ENCODE peak calls at places on chromosome 10, in five cellular contexts. V is substantia nigra; K is OCI-LY7; O is activated naive CD8-positive, alpha-beta T cell treated with anti-CD3 and anti-CD28 coated beads for 36 hours; A is anterior cingulate cortex. R is an unnamed sample.

GRCh38 chr10:32065871-32066270 is 9.6 kb upstream of the KIF5B start:
- DNase-seq in V (no peak), K (no peak), O (no peak), A (no peak), R (no peak)

GRCh38 chr10:113643183-113643582 is 20.7 kb downstream of the NRAP start:
- DNase-seq in V (no peak), K (no peak), O (no peak), A (no peak), R (no peak)

GRCh38 chr10:111516144-111516543 is 439.3 kb downstream of the ADRA2A start:
- DNase-seq in V (no peak), K (no peak), O (no peak), A (no peak), R (no peak)

GRCh38 chr10:132337019-132337418 is 5.0 kb downstream of the LRRC27 start:
- DNase-seq in V (no peak), K (peak), O (no peak), A (no peak), R (no peak)

GRCh38 chr10:120069700-120070099 is 177.2 kb downstream of the SEC23IP start:
- DNase-seq in V (no peak), K (no peak), O (no peak), A (no peak), R (no peak)

GRCh38 chr10:14173391-14173705 is 157.4 kb downstream of the FRMD4A start:
- DNase-seq in V (no peak), K (no peak), O (no peak), A (no peak), R (no peak)

GRCh38 chr10:99815611-99816010 is 33.2 kb downstream of the ABCC2 start:
- DNase-seq in V (no peak), K (no peak), O (no peak), A (no peak), R (no peak)

GRCh38 chr10:60135020-60135419 is 228.7 kb upstream of the CCDC6 start:
- DNase-seq in V (no peak), K (peak), O (no peak), A (no peak), R (no peak)

GRCh38 chr10:78342787-78343186 is 309.1 kb downstream of the RPS24 start:
- DNase-seq in V (no peak), K (no peak), O (no peak), A (no peak), R (no peak)

GRCh38 chr10:4073912-4074311 is 288.9 kb upstream of the KLF6 start:
- DNase-seq in V (no peak), K (no peak), O (no peak), A (no peak), R (no peak)

GRCh38 chr10:58796242-58796641 is 283.6 kb downstream of the BICC1 start:
- DNase-seq in V (peak), K (no peak), O (no peak), A (peak), R (no peak)

GRCh38 chr10:5557040-5557721 is 32.4 kb downstream of the CALML3 start:
- DNase-seq in V (no peak), K (no peak), O (no peak), A (no peak), R (no peak)

GRCh38 chr10:69452676-69453415 is 1.6 kb downstream of the TSPAN15 start:
- DNase-seq in V (no peak), K (no peak), O (no peak), A (no peak), R (no peak)